ENCODE peak calls at places on chromosomes 11 and 22, in six cellular contexts. P, J, X, S, Y and C are unnamed samples.

GRCh38 chr11:104120493-104121200 is 43.3 kb downstream of the PDGFD start:
- DNase-seq in S (no peak), Y (no peak), J (no peak), X (no peak), P (no peak), C (no peak)

GRCh38 chr11:33658195-33658900 is 42.3 kb downstream of the C11orf91 start:
- DNase-seq in J (no peak), X (no peak), P (no peak), S (no peak), Y (no peak), C (no peak)

GRCh38 chr22:43424865-43425630 is 13.2 kb downstream of the MPPED1 start:
- DNase-seq in Y (no peak), J (no peak), S (no peak), X (no peak), P (no peak), C (no peak)

GRCh38 chr11:13073119-13073981 is 64.2 kb downstream of the RASSF10 start:
- DNase-seq in J (no peak), P (no peak), Y (no peak), X (peak), S (peak), C (no peak)

GRCh38 chr22:33803371-33803770 is 116.9 kb downstream of the LARGE1 start:
- DNase-seq in P (no peak), Y (no peak), J (peak), S (peak), X (no peak), C (no peak)

GRCh38 chr11:73330569-73331093 is 22.6 kb downstream of the ARHGEF17 start:
- DNase-seq in Y (no peak), X (no peak), S (peak), J (no peak), P (no peak), C (no peak)

GRCh38 chr22:43546186-43546585 is 134.4 kb downstream of the MPPED1 start:
- DNase-seq in X (no peak), J (no peak), P (no peak), Y (no peak), S (no peak), C (no peak)

GRCh38 chr22:27804016-27804415 is 2.5 kb upstream of the MN1 start:
- DNase-seq in J (no peak), X (no peak), P (no peak), Y (no peak), S (no peak), C (no peak)

DNA sequence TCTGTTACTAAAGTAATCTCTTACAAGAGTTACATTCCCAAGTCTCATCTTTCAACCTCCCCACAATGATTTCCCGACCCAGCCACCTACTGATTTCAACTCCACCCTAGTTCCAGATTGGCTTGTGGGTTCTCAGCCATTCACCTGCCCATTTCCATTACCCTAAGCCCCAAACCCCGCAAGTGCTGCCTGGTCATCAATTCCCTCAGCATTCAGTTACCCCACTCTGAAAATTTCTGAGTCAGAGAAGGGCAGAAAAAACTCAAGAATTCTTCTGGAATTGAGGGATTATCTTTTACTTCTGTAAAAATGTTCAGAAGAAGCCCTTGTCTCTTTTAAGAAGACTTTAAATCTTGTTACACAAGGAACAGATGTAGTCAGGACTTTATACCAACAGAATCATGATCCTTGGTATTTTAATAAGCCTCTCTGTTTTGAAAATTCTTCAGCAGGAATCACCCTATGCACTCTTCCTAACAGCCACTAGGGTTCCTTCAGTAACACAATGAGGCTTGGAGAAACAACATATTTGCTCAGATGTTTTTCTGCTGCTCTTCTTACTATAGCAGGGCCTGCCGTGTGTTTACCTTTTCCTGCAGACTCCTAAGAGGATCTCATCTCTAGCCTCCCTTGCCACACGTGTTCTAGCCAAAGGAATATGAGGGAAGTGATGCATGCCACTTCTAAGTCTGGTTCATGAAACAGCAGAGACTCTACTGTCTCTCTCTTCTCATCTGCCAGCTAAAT is 29.2 kb upstream of the PAMR1 start:
- DNase-seq in Y (no peak), X (no peak), S (peak), P (no peak), J (no peak), C (no peak)
- TF ChIP-seq CTCF in Y (peak), X (no peak), S (peak), P (no peak), J (no peak), C (no peak)

GRCh38 chr11:36056160-36056751 is 112.4 kb downstream of the LDLRAD3 start:
- DNase-seq in Y (no peak), J (no peak), S (peak), P (peak), X (peak), C (peak)
- TF ChIP-seq CTCF in Y (peak), J (no peak), S (peak), P (peak), X (peak), C (peak)

GRCh38 chr22:46000081-46001027 is 23.4 kb upstream of the WNT7B start:
- DNase-seq in P (no peak), S (no peak), X (no peak), J (no peak), Y (no peak), C (no peak)

GRCh38 chr22:46001046-46001425 is 24.1 kb upstream of the WNT7B start:
- DNase-seq in X (no peak), Y (no peak), J (no peak), P (no peak), S (no peak), C (no peak)

GRCh38 chr22:45997775-45998637 is 21.0 kb upstream of the WNT7B start:
- DNase-seq in P (no peak), Y (no peak), J (no peak), X (no peak), S (no peak), C (no peak)

GRCh38 chr22:45998638-45999378 is 21.8 kb upstream of the WNT7B start:
- DNase-seq in S (no peak), Y (no peak), X (no peak), P (no peak), J (no peak), C (no peak)

GRCh38 chr22:45999379-45999971 is 22.5 kb upstream of the WNT7B start:
- DNase-seq in P (no peak), Y (no peak), S (no peak), J (no peak), X (no peak), C (no peak)
- TF ChIP-seq CTCF in P (no peak), Y (no peak), S (no peak), J (no peak), X (no peak), C (no peak)

GRCh38 chr11:35035894-35036408 is 103.0 kb upstream of the CD44 start:
- DNase-seq in X (peak), Y (no peak), S (peak), J (no peak), P (peak), C (no peak)
- TF ChIP-seq CTCF in X (no peak), Y (no peak), S (no peak), J (no peak), P (no peak), C (no peak)

DNA sequence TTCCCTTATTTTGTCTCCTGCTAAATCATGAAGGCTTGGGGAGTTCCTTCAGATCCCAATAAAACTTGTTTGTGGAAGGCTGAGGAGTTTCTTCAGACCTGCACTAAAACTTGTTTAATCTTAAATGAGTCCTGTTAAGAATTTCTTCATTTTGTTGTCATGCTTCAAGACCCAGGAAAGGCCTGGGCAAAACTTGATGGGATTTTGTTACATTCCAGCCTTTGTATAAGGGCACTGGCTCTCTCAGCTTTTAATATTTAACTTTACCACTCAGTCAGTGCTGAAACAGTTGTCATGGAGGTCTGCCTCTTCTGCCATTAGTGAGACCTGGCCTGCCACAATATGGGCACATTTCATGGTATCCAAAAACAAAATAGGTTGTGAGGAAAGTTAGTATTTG is 699.0 kb downstream of the ETS1 start:
- DNase-seq in P (no peak), X (no peak), S (no peak), J (no peak), Y (no peak), C (no peak)
- TF ChIP-seq CTCF in P (no peak), X (no peak), S (no peak), J (no peak), Y (no peak), C (no peak)

GRCh38 chr22:24432059-24432853 is 4.9 kb downstream of the ADORA2A start:
- DNase-seq in X (no peak), P (no peak), J (peak), Y (no peak), S (peak), C (no peak)
- TF ChIP-seq CTCF in X (no peak), P (no peak), J (no peak), Y (no peak), S (no peak), C (no peak)

GRCh38 chr11:83364500-83365059 is 78.4 kb upstream of the CCDC90B start:
- DNase-seq in S (no peak), J (no peak), Y (no peak), X (no peak), P (no peak), C (no peak)

GRCh38 chr11:83367745-83368144 is 81.6 kb upstream of the CCDC90B start:
- DNase-seq in P (no peak), S (no peak), Y (no peak), J (no peak), X (no peak), C (no peak)

GRCh38 chr11:83363280-83363679 is 77.1 kb upstream of the CCDC90B start:
- DNase-seq in X (no peak), P (no peak), J (no peak), Y (no peak), S (no peak), C (no peak)

GRCh38 chr11:83361831-83362230 is 75.7 kb upstream of the CCDC90B start:
- DNase-seq in X (peak), S (no peak), Y (no peak), J (no peak), P (no peak), C (no peak)
- TF ChIP-seq CTCF in X (no peak), S (no peak), Y (no peak), J (no peak), P (no peak), C (no peak)